ENCODE peak calls at places on chromosome 7, in five cellular contexts. V is heart left ventricle, Q is GM13976, P is pancreas, C is astrocyte. K is an unnamed sample.

GRCh38 chr7:93198472-93198871 is 27.8 kb downstream of the HEPACAM2 start:
- DNase-seq in V (no peak), Q (no peak), P (no peak), C (no peak), K (no peak)

GRCh38 chr7:134514106-134514505 is 13.3 kb upstream of the AKR1B10 start:
- DNase-seq in V (no peak), Q (no peak), P (no peak), C (no peak), K (no peak)

GRCh38 chr7:16817536-16817935 is 12.7 kb upstream of the AGR2 start:
- DNase-seq in V (no peak), Q (no peak), P (no peak), C (peak), K (no peak)

GRCh38 chr7:2211926-2212325 is 20.8 kb downstream of the MAD1L1 start:
- DNase-seq in V (no peak), Q (no peak), P (no peak), C (no peak), K (no peak)

GRCh38 chr7:20030915-20031362 is 186.2 kb downstream of the MACC1 start:
- DNase-seq in V (no peak), Q (no peak), P (no peak), C (peak), K (peak)

GRCh38 chr7:150435047-150435389 is 15.4 kb upstream of the GIMAP8 start:
- DNase-seq in V (no peak), Q (no peak), P (no peak), C (no peak), K (no peak)

GRCh38 chr7:96977445-96977844 is 27.9 kb upstream of the DLX6 start:
- DNase-seq in V (no peak), Q (no peak), P (no peak), C (no peak), K (no peak)

GRCh38 chr7:50418934-50419333 is 31.2 kb downstream of the FIGNL1 start:
- DNase-seq in V (no peak), Q (no peak), P (no peak), C (no peak), K (no peak)

GRCh38 chr7:20021834-20022233 is 195.3 kb downstream of the MACC1 start:
- DNase-seq in V (no peak), Q (no peak), P (no peak), C (peak), K (no peak)

GRCh38 chr7:47572939-47573757 is 8.8 kb downstream of the TNS3 start:
- DNase-seq in V (no peak), Q (no peak), P (no peak), C (no peak), K (no peak)

GRCh38 chr7:47573758-47574472 is 8.0 kb downstream of the TNS3 start:
- DNase-seq in V (no peak), Q (no peak), P (no peak), C (peak), K (no peak)

GRCh38 chr7:47570649-47571050 is 11.3 kb downstream of the TNS3 start:
- DNase-seq in V (no peak), Q (no peak), P (no peak), C (peak), K (no peak)

GRCh38 chr7:47572101-47572460 is 9.8 kb downstream of the TNS3 start:
- DNase-seq in V (no peak), Q (no peak), P (no peak), C (peak), K (no peak)

GRCh38 chr7:47571355-47572100 is 10.4 kb downstream of the TNS3 start:
- DNase-seq in V (peak), Q (no peak), P (peak), C (peak), K (no peak)
- TF ChIP-seq CTCF in V (no peak), Q (no peak), P (no peak), C (no peak), K (no peak)

GRCh38 chr7:108193593-108194498 is 63.7 kb upstream of the LAMB4 start:
- DNase-seq in V (no peak), Q (no peak), P (no peak), C (no peak), K (no peak)
- TF ChIP-seq CTCF in V (no peak), Q (no peak), P (no peak), C (no peak), K (no peak)

DNA sequence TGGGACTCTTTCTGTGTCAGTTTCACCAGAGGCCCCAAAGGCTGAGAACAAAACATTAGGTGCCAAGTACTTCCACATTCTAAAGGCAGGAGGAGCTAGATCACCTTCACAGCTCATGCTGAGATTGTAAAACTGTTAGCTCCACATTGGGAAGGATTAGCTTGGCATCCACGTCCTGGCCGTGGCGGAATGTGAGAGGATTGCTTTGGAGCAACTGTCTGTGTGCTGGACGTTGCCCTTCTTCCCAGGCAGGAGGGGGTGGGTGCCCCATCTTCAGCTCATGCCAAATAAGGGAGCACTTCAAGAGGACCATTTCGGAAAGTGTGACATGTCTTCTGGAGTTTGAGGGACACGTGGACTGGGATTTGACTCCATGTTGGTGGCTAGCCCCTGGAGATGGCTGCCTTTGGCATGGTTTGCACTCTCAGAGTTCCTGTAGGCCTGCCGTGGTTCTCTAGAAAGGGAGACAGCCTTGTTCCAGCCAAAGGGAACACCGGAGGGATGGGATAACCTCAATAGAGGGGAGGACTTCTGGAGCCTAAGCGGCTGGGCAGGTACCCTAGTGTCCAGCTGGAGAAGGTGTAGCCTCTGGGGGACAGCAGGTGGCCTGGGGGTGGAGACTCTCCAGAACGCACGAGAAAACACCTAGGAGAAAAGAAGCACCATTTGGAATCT is 19.9 kb upstream of the FMC1 start:
- DNase-seq in V (no peak), Q (peak), P (no peak), C (no peak), K (peak)
- TF ChIP-seq CTCF in V (no peak), Q (peak), P (peak), C (peak), K (peak)

GRCh38 chr7:102284891-102285540 is 1.7 kb upstream of the SH2B2 start:
- DNase-seq in V (peak), Q (no peak), P (no peak), C (no peak), K (no peak)

GRCh38 chr7:102287465-102288146 is 938 bp downstream of the SH2B2 start:
- DNase-seq in V (peak), Q (no peak), P (peak), C (no peak), K (peak)

GRCh38 chr7:102287082-102287464 is 405 bp downstream of the SH2B2 start:
- DNase-seq in V (no peak), Q (no peak), P (no peak), C (no peak), K (no peak)

GRCh38 chr7:102285541-102286236 is 979 bp upstream of the SH2B2 start:
- DNase-seq in V (no peak), Q (no peak), P (no peak), C (no peak), K (no peak)

DNA sequence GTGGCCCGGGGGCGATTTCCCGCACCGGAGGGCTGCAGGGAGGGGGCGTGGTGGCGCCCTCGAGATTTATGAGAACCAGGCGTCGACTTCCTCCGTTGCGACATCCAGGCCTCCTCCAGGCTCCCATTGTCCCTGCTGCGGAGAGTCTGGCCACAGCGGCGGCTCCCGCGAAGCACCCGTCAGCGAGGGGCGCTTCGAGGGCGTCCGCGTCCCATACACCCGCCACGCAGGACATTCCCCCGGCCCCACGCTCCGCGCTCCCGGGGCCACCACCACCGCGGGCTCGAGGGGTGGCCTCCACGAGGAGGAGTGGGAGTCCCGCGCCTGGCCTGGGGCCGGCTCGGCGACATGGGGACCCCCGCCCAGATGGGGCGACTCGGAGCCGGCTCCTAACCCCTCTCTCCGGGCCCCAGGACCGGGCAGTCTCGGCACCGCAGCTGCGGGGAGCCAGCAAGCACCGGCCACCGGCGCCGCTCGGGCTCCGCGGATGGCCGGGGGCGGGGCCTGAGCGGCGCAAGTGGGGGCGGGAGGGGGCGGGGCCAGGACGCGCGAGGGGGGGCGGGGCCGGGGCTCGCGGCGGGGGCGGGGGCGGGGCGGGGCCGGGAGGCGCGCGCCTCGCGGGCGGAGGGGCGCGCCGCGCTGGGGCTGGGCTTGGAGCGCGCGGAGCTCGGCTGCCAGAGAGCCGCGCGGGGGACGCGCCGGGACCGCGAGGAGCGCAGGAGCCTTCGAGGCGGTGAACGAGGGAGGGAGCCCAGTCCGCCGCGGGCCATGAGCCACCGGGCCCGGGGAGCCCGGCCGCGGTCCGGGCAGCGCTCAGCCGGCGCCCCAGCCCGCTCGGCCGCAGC is at the start of gene SH2B2:
- DNase-seq in V (peak), Q (peak), P (peak), C (peak), K (peak)
- TF ChIP-seq CTCF in V (peak), Q (no peak), P (no peak), C (no peak), K (no peak)

DNA sequence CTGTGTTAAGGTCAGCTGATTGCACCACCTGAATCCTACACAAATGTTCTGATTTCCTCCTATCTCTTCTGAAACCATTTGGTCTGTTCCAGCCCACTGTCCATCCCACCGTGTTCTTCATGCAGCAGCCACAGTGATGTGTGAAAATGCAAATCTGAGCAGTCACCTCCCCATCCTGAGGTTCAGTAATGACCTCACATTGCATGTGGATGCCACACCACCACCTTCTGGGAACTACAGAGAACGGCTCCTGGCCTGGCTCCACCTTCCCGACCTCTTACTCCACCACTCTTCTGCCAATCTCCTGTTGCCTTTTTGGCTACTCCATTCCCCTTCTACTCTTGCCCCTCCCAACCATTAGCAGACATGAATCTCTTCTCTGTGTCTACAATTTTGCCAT is 244.4 kb downstream of the TNS3 start:
- DNase-seq in V (peak), Q (peak), P (no peak), C (peak), K (peak)
- TF ChIP-seq CTCF in V (no peak), Q (no peak), P (no peak), C (no peak), K (no peak)

DNA sequence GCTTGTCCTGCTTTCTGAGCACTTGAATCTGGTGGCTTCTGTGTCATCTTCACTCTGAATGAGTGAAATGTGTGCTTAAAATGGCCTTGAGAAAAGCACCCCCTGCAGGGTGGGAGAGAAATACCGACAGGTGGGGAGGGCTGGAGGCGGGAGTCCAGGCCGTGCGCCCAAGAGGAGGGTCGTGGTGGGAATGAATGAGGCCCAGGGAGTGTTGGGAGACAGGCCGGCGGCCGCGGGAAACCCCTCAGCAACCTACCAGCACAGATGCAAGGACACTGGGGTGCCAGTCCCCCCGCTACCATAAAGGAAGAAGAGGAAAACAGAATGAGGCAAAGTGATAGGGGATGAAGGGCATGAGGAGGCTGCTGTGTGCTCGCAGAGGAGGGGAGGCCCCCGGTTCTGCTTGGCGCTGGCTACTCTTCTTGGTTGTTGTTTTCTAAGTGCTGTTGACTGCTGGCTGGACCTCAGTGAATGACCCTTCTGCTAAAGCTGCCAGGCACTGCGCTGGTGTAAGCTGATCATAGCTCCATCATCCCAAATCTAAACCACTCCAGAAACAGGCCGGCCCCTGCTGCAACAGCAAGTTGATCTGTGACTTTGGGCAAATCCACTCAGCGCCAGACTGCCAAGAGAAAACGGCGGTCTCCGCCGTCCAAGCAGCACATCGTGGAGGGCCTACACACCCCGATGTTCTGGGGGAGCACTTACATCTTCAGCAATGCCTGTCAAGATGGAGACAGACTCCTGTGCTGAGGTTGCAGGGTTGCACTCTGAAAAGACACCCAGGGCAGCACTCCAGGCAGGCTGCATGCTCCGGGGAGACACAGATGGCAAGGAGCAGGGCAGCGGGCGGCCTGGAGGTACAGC is 378.5 kb downstream of the DNAJB6 start:
- DNase-seq in V (no peak), Q (no peak), P (peak), C (no peak), K (no peak)
- TF ChIP-seq CTCF in V (no peak), Q (no peak), P (no peak), C (no peak), K (no peak)

GRCh38 chr7:148483515-148483914 is 107.1 kb upstream of the C7orf33 start:
- DNase-seq in V (no peak), Q (no peak), P (no peak), C (no peak), K (no peak)

GRCh38 chr7:148478551-148478950 is 112.0 kb upstream of the C7orf33 start:
- DNase-seq in V (no peak), Q (no peak), P (no peak), C (no peak), K (no peak)

GRCh38 chr7:148481147-148481526 is 109.4 kb upstream of the C7orf33 start:
- DNase-seq in V (no peak), Q (no peak), P (no peak), C (no peak), K (no peak)

GRCh38 chr7:148481965-148482626 is 108.5 kb upstream of the C7orf33 start:
- DNase-seq in V (no peak), Q (no peak), P (no peak), C (no peak), K (no peak)

GRCh38 chr7:148480479-148481146 is 110.0 kb upstream of the C7orf33 start:
- DNase-seq in V (no peak), Q (no peak), P (no peak), C (no peak), K (no peak)
- TF ChIP-seq CTCF in V (no peak), Q (no peak), P (no peak), C (no peak), K (no peak)

K was measured in GM20000.